ENCODE peak calls at places on chromosomes 13 and 19, in six cellular contexts. F, P, M, S, L and I are unnamed samples.

GRCh38 chr13:101514695-101515275 is 62.3 kb downstream of the ITGBL1 start:
- DNase-seq in F (peak; percentile 62), P (peak; percentile 62), M (peak; percentile 2), S (peak; percentile 17), L (peak; percentile 75), I (peak; percentile 27)

GRCh38 chr19:37975071-37975470 is 68.1 kb downstream of the SIPA1L3 start:
- DNase-seq in F (no peak), P (no peak), M (no peak), S (no peak), L (no peak), I (no peak)

GRCh38 chr13:99385161-99385560 is 78.0 kb upstream of the GPR183 start:
- DNase-seq in F (no peak), P (no peak), M (no peak), S (no peak), L (no peak), I (no peak)

GRCh38 chr13:24997367-24997967 is 98.5 kb upstream of the PABPC3 start:
- DNase-seq in F (peak; percentile 28), P (peak; percentile 44), M (peak; percentile 11), S (peak; percentile 21), L (peak; percentile 64), I (peak; percentile 26)

GRCh38 chr13:51745236-51745635 is 58.7 kb downstream of the DHRS12 start:
- DNase-seq in F (no peak), P (no peak), M (no peak), S (no peak), L (no peak), I (no peak)

GRCh38 chr19:48695743-48696352 is at the start of gene FUT2:
- DNase-seq in F (no peak), P (no peak), M (no peak), S (no peak), L (no peak), I (no peak)

GRCh38 chr19:21698215-21698614 is 69.2 kb downstream of the ZNF100 start:
- DNase-seq in F (peak; percentile 8), P (no peak), M (no peak), S (no peak), L (peak; percentile 25), I (peak; percentile 26)

GRCh38 chr19:5547881-5548280 is 19.9 kb downstream of the TINCR start:
- DNase-seq in F (peak; percentile 48), P (peak; percentile 13), M (peak; percentile 47), S (peak; percentile 32), L (peak; percentile 81), I (peak; percentile 46)

GRCh38 chr13:27489456-27489855 is 39.1 kb upstream of the MTIF3 start:
- DNase-seq in F (no peak), P (no peak), M (no peak), S (no peak), L (no peak), I (no peak)

GRCh38 chr13:111909971-111910671 is 156.8 kb upstream of the SOX1 start:
- DNase-seq in F (no peak), P (no peak), M (no peak), S (no peak), L (no peak), I (no peak)

GRCh38 chr13:57698851-57699250 is 67.3 kb downstream of the PCDH17 start:
- DNase-seq in F (no peak), P (no peak), M (no peak), S (no peak), L (no peak), I (no peak)

GRCh38 chr19:54162884-54163283 is 3.4 kb upstream of the LENG1 start:
- DNase-seq in F (no peak), P (no peak), M (no peak), S (no peak), L (no peak), I (no peak)

GRCh38 chr19:6100284-6100915 is 9.9 kb downstream of the RFX2 start:
- DNase-seq in F (no peak), P (no peak), M (no peak), S (no peak), L (no peak), I (no peak)

GRCh38 chr19:2976609-2977000 is 759 bp upstream of the TLE6 start:
- DNase-seq in F (no peak), P (no peak), M (no peak), S (no peak), L (no peak), I (no peak)

GRCh38 chr19:2337329-2337707 is 8.8 kb downstream of the SPPL2B start:
- DNase-seq in F (no peak), P (peak; percentile 24), M (no peak), S (no peak), L (no peak), I (peak; percentile 59)

GRCh38 chr19:38478273-38478971 is 44.9 kb downstream of the RYR1 start:
- DNase-seq in F (no peak), P (peak; percentile 1), M (peak; percentile 90), S (peak; percentile 43), L (peak; percentile 30), I (no peak)

GRCh38 chr19:39053276-39054090 is 21.1 kb upstream of the FBXO27 start:
- DNase-seq in F (no peak), P (no peak), M (no peak), S (no peak), L (no peak), I (no peak)

GRCh38 chr19:14767466-14767971 is 10.8 kb downstream of the ADGRE2 start:
- DNase-seq in F (no peak), P (no peak), M (no peak), S (no peak), L (no peak), I (no peak)

GRCh38 chr13:31441804-31442487 is 242.2 kb downstream of the B3GLCT start:
- DNase-seq in F (no peak), P (no peak), M (no peak), S (no peak), L (no peak), I (no peak)

GRCh38 chr13:45951724-45952123 is 100.2 kb upstream of the SIAH3 start:
- DNase-seq in F (no peak), P (no peak), M (no peak), S (no peak), L (no peak), I (no peak)

GRCh38 chr13:59543418-59543817 is 620.3 kb downstream of the DIAPH3 start:
- DNase-seq in F (no peak), P (no peak), M (no peak), S (no peak), L (no peak), I (no peak)

GRCh38 chr13:53161231-53161630 is 132.6 kb downstream of the OLFM4 start:
- DNase-seq in F (no peak), P (no peak), M (no peak), S (no peak), L (no peak), I (no peak)

GRCh38 chr13:48110930-48111721 is 16.2 kb upstream of the MED4 start:
- DNase-seq in F (no peak), P (no peak), M (no peak), S (no peak), L (no peak), I (no peak)

GRCh38 chr19:13959962-13960862 is 7.9 kb downstream of the DCAF15 start:
- DNase-seq in F (no peak), P (no peak), M (peak; percentile 49), S (peak; percentile 55), L (no peak), I (no peak)

GRCh38 chr13:95644611-95645052 is at the start of gene DZIP1:
- DNase-seq in F (peak; percentile 81), P (peak; percentile 81), M (peak; percentile 52), S (peak; percentile 83), L (peak; percentile 40), I (peak; percentile 81)

GRCh38 chr19:13103961-13104847 is 1.5 kb upstream of the LYL1 start:
- DNase-seq in F (no peak), P (no peak), M (peak; percentile 31), S (peak; percentile 78), L (peak; percentile 50), I (no peak)

GRCh38 chr13:65057986-65058385 is 2172.2 kb downstream of the PCDH9 start:
- DNase-seq in F (no peak), P (no peak), M (no peak), S (no peak), L (no peak), I (no peak)

GRCh38 chr19:11551603-11552235 is 7.3 kb downstream of the ELOF1 start:
- DNase-seq in F (no peak), P (no peak), M (no peak), S (peak; percentile 44), L (no peak), I (peak; percentile 9)

GRCh38 chr19:1284293-1284978 is 1.2 kb upstream of the EFNA2 start:
- DNase-seq in F (no peak), P (no peak), M (no peak), S (no peak), L (no peak), I (no peak)

DNA sequence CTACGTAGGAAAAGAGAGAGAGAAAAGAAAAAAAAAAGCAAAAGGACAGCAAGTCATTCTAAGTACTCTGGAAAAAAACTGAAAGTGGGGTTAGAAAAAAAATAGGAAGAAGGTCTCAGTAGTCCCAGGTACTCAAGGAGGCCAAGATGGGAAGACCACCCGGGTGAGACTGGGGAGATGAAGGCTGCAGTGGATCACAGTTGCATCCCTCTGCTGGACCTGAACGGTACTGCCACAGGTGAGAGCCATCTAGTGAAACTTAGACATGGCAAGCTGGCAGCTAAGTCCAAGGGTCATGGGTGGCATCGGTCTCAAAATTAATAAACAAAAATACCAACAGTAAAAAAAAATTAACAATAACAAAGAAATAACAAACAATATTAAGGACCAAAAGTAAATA is 41.0 kb upstream of the ZNF91 start:
- DNase-seq in F (no peak), P (no peak), M (no peak), S (no peak), L (peak; percentile 4), I (no peak)
- TF ChIP-seq CTCF in F (no peak), P (peak; percentile 51), M (no peak), S (no peak), L (peak; percentile 40), I (peak; percentile 42)

DNA sequence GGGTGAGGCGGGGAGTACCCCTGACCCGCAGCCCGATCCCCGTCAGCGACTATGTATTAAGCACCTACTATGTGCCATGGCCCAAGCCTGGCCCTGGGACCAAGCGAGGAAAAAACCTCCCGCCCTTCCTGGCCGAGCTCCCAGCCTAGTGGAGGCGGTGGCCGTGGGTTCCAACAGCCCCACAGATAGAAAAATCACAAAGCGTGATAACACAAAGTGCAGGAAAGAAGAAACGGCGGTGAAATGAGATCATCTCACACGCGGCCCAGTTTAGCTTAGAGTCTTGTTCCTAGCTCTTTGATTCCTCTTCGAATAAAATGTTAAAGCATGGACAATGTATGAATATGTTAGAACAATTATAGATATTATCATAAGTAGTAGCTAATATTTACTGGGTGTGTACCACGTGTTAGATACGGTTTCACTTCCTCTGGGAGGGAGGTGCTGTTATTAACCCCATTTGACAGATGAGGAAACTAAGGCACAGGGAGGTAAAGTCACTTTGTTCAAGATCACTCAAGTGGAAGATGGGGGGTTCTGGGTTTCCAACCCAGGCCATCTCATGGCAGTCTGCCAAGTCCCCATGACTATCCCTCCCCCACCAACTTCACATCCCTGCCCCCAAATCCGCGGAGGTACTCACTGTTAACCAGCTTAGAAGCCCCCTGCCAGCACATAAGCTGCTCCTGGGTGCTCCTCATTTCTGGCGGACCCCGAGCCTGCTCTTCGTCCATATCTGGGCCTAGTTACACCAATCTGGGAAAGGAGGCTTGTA is 1.2 kb upstream of the FXYD7 start:
- DNase-seq in F (no peak), P (no peak), M (no peak), S (no peak), L (no peak), I (no peak)
- TF ChIP-seq CTCF in F (no peak), P (no peak), M (no peak), S (no peak), L (no peak), I (no peak)

GRCh38 chr19:41564515-41565383 is 11.2 kb upstream of the CEACAM21 start:
- DNase-seq in F (no peak), P (no peak), M (no peak), S (peak; percentile 69), L (no peak), I (no peak)
- TF ChIP-seq CTCF in F (no peak), P (no peak), M (no peak), S (no peak), L (no peak), I (no peak)

GRCh38 chr19:7681336-7682174 is 922 bp downstream of the TRAPPC5 start:
- DNase-seq in F (peak; percentile 71), P (peak; percentile 57), M (peak; percentile 79), S (peak; percentile 75), L (peak; percentile 75), I (peak; percentile 55)
- TF ChIP-seq CTCF in F (peak; percentile 66), P (peak; percentile 76), M (peak; percentile 44), S (peak; percentile 16), L (peak; percentile 67), I (peak; percentile 73)